ENCODE peak calls at places on chromosomes 4 and X, in four cellular contexts. Q is fibroblast of gingiva, Z is fibroblast of the aortic adventitia, W is head of caudate nucleus. I is an unnamed sample.

GRCh38 chr4:145102619-145103018 is 4.5 kb downstream of the ABCE1 start:
- DNase-seq in Q (no peak), Z (no peak), W (no peak), I (no peak)

GRCh38 chr4:106898621-106899230 is 137.4 kb downstream of the DKK2 start:
- DNase-seq in Q (peak), Z (peak), W (peak), I (peak)

GRCh38 chr4:2744576-2745270 is 11.4 kb downstream of the TNIP2 start:
- DNase-seq in Q (no peak), Z (no peak), W (no peak), I (no peak)

GRCh38 chr4:28001698-28002097 is 1141.1 kb downstream of the STIM2 start:
- DNase-seq in Q (no peak), Z (no peak), W (no peak), I (no peak)

GRCh38 chrX:120769576-120770341 is 105.9 kb downstream of the CT47B1 start:
- DNase-seq in Q (peak), Z (peak), W (peak), I (no peak)

GRCh38 chrX:40440841-40441240 is 139.9 kb upstream of the ATP6AP2 start:
- DNase-seq in Q (no peak), Z (no peak), W (no peak), I (no peak)

GRCh38 chrX:130725519-130725918 is 177.5 kb downstream of the ENOX2 start:
- DNase-seq in Q (no peak), Z (peak), W (no peak), I (no peak)

GRCh38 chrX:8003147-8003883 is 76.1 kb upstream of the PNPLA4 start:
- DNase-seq in Q (no peak), Z (no peak), W (no peak), I (no peak)

GRCh38 chr4:143386812-143387211 is 50.1 kb downstream of the GAB1 start:
- DNase-seq in Q (no peak), Z (peak), W (no peak), I (no peak)

GRCh38 chr4:163810757-163811156 is 316.3 kb downstream of the TMA16 start:
- DNase-seq in Q (no peak), Z (no peak), W (no peak), I (no peak)

GRCh38 chr4:156931267-156931666 is 40.3 kb downstream of the PDGFC start:
- DNase-seq in Q (peak), Z (peak), W (no peak), I (no peak)

GRCh38 chrX:115957862-115958490 is 212.6 kb upstream of the AGTR2 start:
- DNase-seq in Q (no peak), Z (no peak), W (peak), I (no peak)

GRCh38 chr4:152114562-152114961 is 353.8 kb upstream of the GATB start:
- DNase-seq in Q (no peak), Z (no peak), W (no peak), I (no peak)

GRCh38 chr4:53744446-53745160 is 153.3 kb upstream of the LNX1 start:
- DNase-seq in Q (no peak), Z (no peak), W (no peak), I (no peak)

GRCh38 chrX:151830911-151831310 is 81.8 kb upstream of the MAGEA4 start:
- DNase-seq in Q (no peak), Z (peak), W (no peak), I (no peak)

GRCh38 chr4:182143086-182143821 is 99.9 kb upstream of the TENM3 start:
- DNase-seq in Q (peak), Z (peak), W (no peak), I (peak)

GRCh38 chrX:826448-826847 is 195.9 kb downstream of the SHOX start:
- DNase-seq in Q (no peak), Z (peak), W (no peak), I (no peak)

GRCh38 chrX:124035657-124036056 is 74.2 kb downstream of the STAG2 start:
- DNase-seq in Q (no peak), Z (no peak), W (no peak), I (no peak)

GRCh38 chr4:63563288-63564014 is 845.8 kb downstream of the TECRL start:
- DNase-seq in Q (no peak), Z (no peak), W (no peak), I (no peak)

GRCh38 chrX:94831364-94831763 is 1157.4 kb downstream of the FAM133A start:
- DNase-seq in Q (no peak), Z (peak), W (no peak), I (no peak)

GRCh38 chrX:43882294-43882681 is at the start of gene MAOB:
- DNase-seq in Q (no peak), Z (no peak), W (peak), I (peak)

GRCh38 chr4:56907009-56907408 is 691 bp upstream of the REST start:
- DNase-seq in Q (no peak), Z (no peak), W (no peak), I (no peak)

GRCh38 chr4:116358633-116359222 is 726.6 kb downstream of the TRAM1L1 start:
- DNase-seq in Q (peak), Z (peak), W (peak), I (peak)

GRCh38 chr4:168731706-168732414 is 235.0 kb downstream of the PALLD start:
- DNase-seq in Q (no peak), Z (no peak), W (no peak), I (no peak)

GRCh38 chrX:38008658-38009057 is 2.3 kb downstream of the SYTL5 start:
- DNase-seq in Q (no peak), Z (no peak), W (no peak), I (no peak)

GRCh38 chrX:23822397-23822796 is 39.4 kb downstream of the SAT1 start:
- DNase-seq in Q (no peak), Z (peak), W (no peak), I (no peak)

GRCh38 chr4:40425799-40426574 is 90.9 kb downstream of the CHRNA9 start:
- DNase-seq in Q (no peak), Z (no peak), W (no peak), I (no peak)

GRCh38 chr4:6461301-6462165 is 10.9 kb downstream of the PPP2R2C start:
- DNase-seq in Q (no peak), Z (no peak), W (peak), I (no peak)

GRCh38 chr4:5826437-5827107 is 66.3 kb downstream of the CRMP1 start:
- DNase-seq in Q (no peak), Z (no peak), W (no peak), I (no peak)

GRCh38 chr4:1985780-1986577 is 22.8 kb downstream of the NELFA start:
- DNase-seq in Q (no peak), Z (no peak), W (no peak), I (no peak)

GRCh38 chr4:115781528-115782146 is 668.2 kb upstream of the NDST4 start:
- DNase-seq in Q (no peak), Z (no peak), W (no peak), I (no peak)

GRCh38 chr4:120007171-120007894 is 59.3 kb downstream of the MAD2L1 start:
- DNase-seq in Q (peak), Z (peak), W (no peak), I (no peak)

GRCh38 chrX:100883654-100884053 is 9.5 kb upstream of the NOX1 start:
- DNase-seq in Q (no peak), Z (no peak), W (no peak), I (no peak)

GRCh38 chrX:128458888-128459287 is 406.7 kb upstream of the ACTRT1 start:
- DNase-seq in Q (no peak), Z (no peak), W (no peak), I (no peak)

GRCh38 chr4:154314248-154314647 is 177.4 kb downstream of the DCHS2 start:
- DNase-seq in Q (peak), Z (peak), W (peak), I (no peak)

I was measured in neural crest cell.